ENCODE peak calls at places on chromosomes 16 and 17, in six cellular contexts. J is fibroblast of lung, Y is MM.1S, X is PC-3, I is PC-9, O is GM23338. Z is an unnamed sample.

GRCh38 chr17:68783861-68784260 is 171.3 kb downstream of the ABCA8 start:
- DNase-seq in X (peak), J (no peak), I (no peak), O (no peak), Y (no peak), Z (no peak)

GRCh38 chr17:65185686-65186382 is 48.7 kb downstream of the RGS9 start:
- DNase-seq in J (no peak), I (no peak), Y (no peak), O (peak), X (no peak), Z (no peak)

GRCh38 chr17:9473716-9474115 is 101.9 kb downstream of the STX8 start:
- DNase-seq in Y (no peak), J (peak), I (no peak), X (no peak), O (no peak), Z (no peak)

GRCh38 chr17:44607836-44608690 is 48.2 kb upstream of the MEIOC start:
- DNase-seq in Y (no peak), X (no peak), I (no peak), O (peak), J (peak), Z (no peak)

GRCh38 chr16:86946981-86947380 is 368.6 kb downstream of the FOXL1 start:
- DNase-seq in O (no peak), J (no peak), Y (no peak), I (no peak), X (no peak), Z (no peak)

GRCh38 chr17:37844158-37844976 is 79.8 kb upstream of the TBC1D3K start:
- DNase-seq in Y (peak), O (peak), X (peak), I (no peak), J (peak), Z (no peak)

GRCh38 chr17:13885953-13886889 is 183.1 kb upstream of the COX10 start:
- DNase-seq in I (no peak), X (no peak), Y (no peak), O (no peak), J (peak), Z (no peak)

GRCh38 chr17:8125196-8125946 is 1.5 kb upstream of the HES7 start:
- DNase-seq in Y (peak), X (peak), J (peak), I (peak), O (peak), Z (no peak)

GRCh38 chr17:5785343-5785742 is 201.0 kb upstream of the NLRP1 start:
- DNase-seq in Y (no peak), J (peak), O (no peak), I (no peak), X (peak), Z (no peak)

GRCh38 chr17:43367588-43368242 is 31.1 kb upstream of the ARL4D start:
- DNase-seq in X (peak), Y (peak), I (peak), O (peak), J (peak), Z (peak)

GRCh38 chr17:6796017-6796886 is 20.2 kb downstream of the FBXO39 start:
- DNase-seq in Y (no peak), X (peak), O (no peak), J (no peak), I (no peak), Z (no peak)

GRCh38 chr16:9787717-9788116 is 394.5 kb downstream of the GRIN2A start:
- DNase-seq in Y (no peak), X (no peak), I (no peak), O (no peak), J (peak), Z (no peak)

DNA sequence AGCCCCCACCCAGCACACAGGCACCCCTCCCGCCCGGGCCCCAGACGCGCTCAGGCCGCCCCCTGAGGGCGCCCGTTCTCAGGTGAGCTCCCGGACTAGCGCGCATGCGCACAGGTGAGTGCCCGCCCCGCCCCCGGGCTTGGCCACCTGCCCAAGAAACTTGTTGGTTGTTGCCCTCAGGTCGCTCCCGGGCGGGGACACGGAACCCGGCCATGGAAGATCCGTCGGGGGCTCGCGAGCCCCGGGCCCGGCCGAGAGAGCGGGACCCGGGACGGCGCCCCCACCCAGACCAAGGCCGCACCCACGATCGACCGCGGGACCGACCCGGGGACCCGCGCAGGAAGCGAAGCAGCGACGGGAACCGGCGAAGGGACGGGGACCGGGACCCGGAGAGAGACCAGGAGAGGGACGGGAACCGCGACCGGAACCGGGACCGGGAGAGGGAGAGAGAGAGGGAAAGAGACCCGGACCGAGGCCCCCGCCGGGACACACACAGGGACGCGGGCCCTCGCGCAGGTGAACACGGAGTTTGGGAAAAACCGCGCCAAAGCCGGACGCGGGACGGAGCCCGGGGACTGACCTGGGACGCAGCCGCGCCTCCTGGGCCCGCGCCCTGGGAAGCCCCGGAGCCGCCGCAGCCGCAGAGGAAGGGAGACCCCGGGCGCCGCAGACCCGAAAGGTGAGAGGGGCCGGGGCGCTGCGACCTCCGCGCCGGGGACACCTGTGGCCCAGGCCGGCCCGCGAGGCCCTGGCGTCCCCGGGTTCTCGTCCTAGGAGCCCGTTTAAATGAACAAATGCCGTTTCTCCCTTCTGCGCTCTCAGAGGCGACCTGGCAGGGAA is at the start of gene MARVELD3:
- DNase-seq in I (peak), X (peak), O (peak), Y (peak), J (no peak), Z (no peak)
- TF ChIP-seq EZH2 in I (no peak), X (no peak), O (no peak), Y (no peak), J (peak), Z (no peak)

GRCh38 chr17:3569534-3570137 is 12.0 kb upstream of the TRPV3 start:
- DNase-seq in Y (no peak), O (no peak), X (no peak), I (no peak), J (no peak), Z (no peak)
- H3K4me3 ChIP-seq in Y (no peak), O (no peak), X (no peak), I (no peak), J (no peak), Z (no peak)

DNA sequence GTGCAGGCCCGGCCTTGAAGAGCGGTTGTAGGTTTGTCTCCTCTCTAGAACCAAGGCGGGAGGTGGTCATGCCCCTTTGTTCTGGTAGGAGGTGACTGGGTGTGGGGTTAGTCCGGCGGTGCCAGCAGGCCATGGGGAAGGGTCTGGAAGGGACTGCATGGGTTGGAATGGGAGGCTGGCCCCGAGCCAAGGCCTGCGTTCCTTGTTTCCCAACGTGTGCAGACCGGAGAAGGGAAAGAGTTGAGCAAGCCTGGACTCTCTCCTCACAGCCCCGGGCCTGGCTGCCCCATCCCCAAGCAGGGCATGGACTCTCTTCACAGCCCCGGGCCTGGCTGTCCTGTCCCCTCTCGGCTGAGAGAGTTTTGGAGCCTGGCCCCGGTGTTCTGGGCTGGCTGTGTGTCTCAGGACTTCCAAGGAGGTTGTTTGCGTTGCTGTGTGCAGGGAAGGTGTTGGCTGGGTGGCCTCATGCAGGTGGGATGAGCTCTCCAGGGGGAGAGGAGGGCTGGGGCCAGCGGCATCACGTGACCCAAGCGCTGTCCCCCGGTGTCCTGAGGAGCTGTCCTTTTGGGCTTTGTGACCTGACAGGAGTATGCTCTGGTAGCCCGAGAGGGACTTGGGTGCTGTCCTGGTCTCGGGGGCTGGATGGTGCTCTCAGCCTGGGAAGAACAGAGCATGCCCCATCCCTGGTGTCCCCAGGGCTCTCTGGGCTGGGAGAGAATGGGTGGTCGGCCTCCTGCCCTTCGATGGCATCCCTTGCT is 2.6 kb downstream of the CACNA1H start:
- DNase-seq in Y (no peak), J (peak), X (no peak), O (no peak), I (no peak), Z (no peak)
- TF ChIP-seq EZH2 in Y (no peak), J (no peak), X (no peak), O (no peak), I (no peak), Z (no peak)

DNA sequence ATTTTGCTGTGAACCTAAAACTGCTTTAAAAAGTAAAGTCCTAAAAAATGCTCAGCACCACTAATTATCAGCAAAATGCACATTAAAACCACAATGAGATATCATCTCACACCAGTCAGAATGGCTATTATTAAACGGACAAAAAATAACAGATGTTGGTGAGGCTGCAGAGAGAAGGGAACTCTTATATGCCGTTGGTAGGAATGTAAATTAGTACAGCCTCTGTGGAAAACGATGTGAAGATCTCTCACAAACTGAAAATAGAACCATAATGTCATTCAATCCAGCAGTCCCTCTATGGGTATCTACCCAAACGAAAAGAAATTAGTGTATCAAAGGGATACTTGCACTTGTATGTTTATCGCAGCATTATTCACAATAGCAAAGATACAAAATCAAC is 9.8 kb upstream of the ULK2 start:
- DNase-seq in X (no peak), I (no peak), Y (no peak), J (no peak), O (no peak), Z (no peak)
- H3K4me3 ChIP-seq in X (no peak), I (no peak), Y (no peak), J (no peak), O (no peak), Z (no peak)

GRCh38 chr16:20747030-20747816 is 5.6 kb upstream of the THUMPD1 start:
- DNase-seq in X (no peak), Y (no peak), I (no peak), O (peak), J (no peak), Z (no peak)

GRCh38 chr16:20743591-20743990 is 2.0 kb upstream of the THUMPD1 start:
- DNase-seq in Y (no peak), J (no peak), O (no peak), I (no peak), X (no peak), Z (no peak)

GRCh38 chr16:20750558-20750957 is 8.9 kb upstream of the THUMPD1 start:
- DNase-seq in J (no peak), O (no peak), X (no peak), Y (no peak), I (no peak), Z (no peak)

GRCh38 chr16:20744922-20745440 is 3.4 kb upstream of the THUMPD1 start:
- DNase-seq in I (no peak), J (no peak), O (no peak), Y (no peak), X (no peak), Z (no peak)

DNA sequence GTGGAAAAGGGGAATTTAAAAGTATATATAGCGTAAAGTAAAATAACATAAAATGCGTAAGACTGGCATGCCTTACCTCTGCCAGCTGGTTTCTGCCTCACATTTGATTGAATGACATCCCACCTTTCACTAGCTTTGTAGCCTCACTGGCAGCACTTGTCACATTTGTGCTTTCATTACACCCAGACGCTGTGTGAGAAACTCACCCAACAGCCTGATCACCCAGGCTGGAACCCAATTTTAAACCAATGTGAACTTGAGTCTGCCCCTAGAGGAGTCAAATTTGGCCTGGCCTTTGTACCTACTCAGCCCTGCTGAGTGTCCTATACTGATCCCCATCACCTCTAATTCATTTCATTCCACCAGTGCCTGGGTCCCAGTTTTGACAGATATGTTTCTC is 4.8 kb upstream of the THUMPD1 start:
- DNase-seq in J (no peak), I (no peak), Y (no peak), O (no peak), X (no peak), Z (no peak)
- TF ChIP-seq EZH2 in J (no peak), I (no peak), Y (no peak), O (no peak), X (no peak), Z (no peak)

GRCh38 chr17:66474258-66474657 is 171.8 kb downstream of the PRKCA start:
- DNase-seq in J (no peak), Y (no peak), I (no peak), O (peak), X (no peak), Z (no peak)
- H3K4me3 ChIP-seq in J (no peak), Y (no peak), I (no peak), O (peak), X (no peak), Z (no peak)

GRCh38 chr16:57531635-57532220 is 4.6 kb downstream of the CCDC102A start:
- DNase-seq in X (no peak), I (no peak), O (no peak), Y (no peak), J (no peak), Z (no peak)

GRCh38 chr16:57533366-57533617 is 3.1 kb downstream of the CCDC102A start:
- DNase-seq in X (no peak), O (no peak), Y (no peak), J (no peak), I (no peak), Z (no peak)

GRCh38 chr16:57533618-57534336 is 2.6 kb downstream of the CCDC102A start:
- DNase-seq in J (no peak), X (no peak), I (no peak), Y (no peak), O (no peak), Z (no peak)

GRCh38 chr16:57531253-57531575 is 5.2 kb downstream of the CCDC102A start:
- DNase-seq in J (no peak), Y (no peak), O (no peak), I (no peak), X (no peak), Z (no peak)

GRCh38 chr16:57532251-57532625 is 4.1 kb downstream of the CCDC102A start:
- DNase-seq in O (no peak), Y (no peak), X (no peak), J (no peak), I (no peak), Z (no peak)
- TF ChIP-seq EZH2 in O (no peak), Y (no peak), X (no peak), J (no peak), I (no peak), Z (no peak)

DNA sequence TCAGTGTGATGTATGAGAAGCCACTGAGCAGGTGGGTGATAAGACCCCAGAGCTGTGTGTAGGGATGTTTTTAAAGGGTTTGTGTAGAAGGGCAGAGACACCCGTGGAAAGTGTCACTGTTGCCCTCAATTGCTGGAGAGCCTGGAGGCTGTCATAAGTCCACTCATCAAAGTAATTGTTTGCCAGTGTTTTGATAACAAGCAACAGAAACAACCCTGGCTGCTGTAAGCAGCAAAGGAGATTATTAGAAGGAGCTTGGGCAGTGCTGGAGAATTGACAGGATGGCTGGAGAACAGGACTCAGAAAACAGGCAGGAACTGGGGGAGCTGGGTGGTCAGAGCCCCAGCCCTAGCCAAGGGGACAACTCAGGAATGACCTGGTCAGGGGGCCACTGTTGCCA is 119.6 kb downstream of the CCDC182 start:
- DNase-seq in O (no peak), J (no peak), X (no peak), Y (no peak), I (no peak), Z (no peak)
- H3K4me3 ChIP-seq in O (no peak), J (no peak), X (no peak), Y (no peak), I (no peak), Z (no peak)

GRCh38 chr17:2055494-2056220 is 754 bp downstream of the HIC1 start:
- DNase-seq in X (no peak), Y (no peak), I (no peak), J (no peak), O (no peak), Z (no peak)
- TF ChIP-seq EZH2 in X (no peak), Y (no peak), I (no peak), J (no peak), O (no peak), Z (no peak)

DNA sequence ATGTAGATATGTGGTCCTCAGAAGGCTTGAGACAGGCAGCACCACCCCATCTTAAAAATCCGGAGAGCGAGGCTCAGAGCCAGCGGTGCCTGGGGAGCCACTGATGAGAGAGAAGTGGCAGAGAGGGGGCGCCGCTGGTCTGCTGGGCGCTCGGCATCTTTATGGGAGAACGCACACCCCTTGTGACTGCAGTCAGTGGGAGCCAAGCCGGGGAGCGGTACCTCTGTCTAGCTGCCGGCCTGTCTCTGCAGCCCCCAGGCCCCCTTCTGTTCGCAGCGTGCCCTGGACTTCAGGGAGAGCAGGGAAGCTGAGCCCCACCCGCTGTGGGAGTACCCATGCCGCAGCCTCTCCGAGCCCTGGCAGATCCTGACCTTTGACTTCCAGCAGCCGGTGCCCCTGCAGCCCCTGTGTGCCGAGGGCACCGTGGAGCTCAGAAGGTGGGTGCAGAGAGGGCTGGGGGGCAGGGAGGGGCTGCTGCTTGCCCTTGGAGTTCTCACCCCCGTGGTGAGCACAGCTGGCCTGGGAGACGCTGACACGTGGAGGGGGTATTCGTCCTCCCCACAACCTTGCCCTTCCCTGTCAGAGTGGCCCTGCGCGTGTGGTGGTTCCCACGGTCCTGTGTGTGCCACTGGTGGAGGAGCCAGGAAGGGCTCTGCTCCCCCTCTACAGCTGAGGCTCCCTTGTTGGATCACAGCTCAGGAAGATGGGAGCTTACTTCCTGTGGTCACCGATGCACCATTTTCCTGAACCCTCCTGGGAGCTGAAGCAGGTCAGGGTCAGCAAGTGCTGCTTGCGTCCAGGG is 44.8 kb downstream of the PRMT7 start:
- DNase-seq in X (no peak), I (no peak), Y (no peak), O (peak), J (no peak), Z (no peak)
- H3K4me3 ChIP-seq in X (no peak), I (no peak), Y (peak), O (no peak), J (no peak), Z (no peak)

Z was measured in SK-N-MC.